ENCODE peak calls at places on chromosomes 11 and 22, in four cellular contexts. One of them, this sample, is unnamed.
A peak's percentile ranks its signal among the peaks of the same experiment; 100 is the strongest.

GRCh38 chr11:129364143-129364654 is 11.4 kb upstream of the BARX2 start:
- DNase-seq in GM13977: peak; percentile 58
- DNase-seq in A673: peak; percentile 97
- DNase-seq in cardiac fibroblast: peak; percentile 88
- DNase-seq in this sample: peak; percentile 92

GRCh38 chr11:119361056-119361787 is 14.7 kb upstream of the MFRP start:
- DNase-seq in GM13977: peak; percentile 59
- DNase-seq in A673: peak; percentile 44
- DNase-seq in cardiac fibroblast: peak; percentile 74
- DNase-seq in this sample: peak; percentile 97

GRCh38 chr11:121437686-121438078 is 14.4 kb upstream of the SORL1 start:
- DNase-seq in GM13977: no peak
- DNase-seq in A673: no peak
- DNase-seq in cardiac fibroblast: no peak
- DNase-seq in this sample: no peak

GRCh38 chr22:40966683-40967082 is 15.5 kb downstream of the RBX1 start:
- DNase-seq in GM13977: no peak
- DNase-seq in A673: no peak
- DNase-seq in cardiac fibroblast: no peak
- DNase-seq in this sample: no peak

GRCh38 chr11:68020575-68020974 is 9.9 kb upstream of the NDUFS8 start:
- DNase-seq in GM13977: no peak
- DNase-seq in A673: no peak
- DNase-seq in cardiac fibroblast: peak; percentile 49
- DNase-seq in this sample: no peak

GRCh38 chr11:36210529-36210928 is 78.7 kb downstream of the COMMD9 start:
- DNase-seq in GM13977: no peak
- DNase-seq in A673: no peak
- DNase-seq in cardiac fibroblast: peak; percentile 23
- DNase-seq in this sample: peak; percentile 89

GRCh38 chr11:122772945-122773344 is 65.4 kb upstream of the CRTAM start:
- DNase-seq in GM13977: no peak
- DNase-seq in A673: no peak
- DNase-seq in cardiac fibroblast: peak; percentile 74
- DNase-seq in this sample: no peak

GRCh38 chr22:36775589-36775965 is 342 bp downstream of the IFT27 start:
- DNase-seq in GM13977: peak; percentile 42
- DNase-seq in A673: peak; percentile 12
- DNase-seq in cardiac fibroblast: no peak
- DNase-seq in this sample: no peak

GRCh38 chr11:17762309-17762974 is 27.9 kb downstream of the KCNC1 start:
- DNase-seq in GM13977: peak; percentile 47
- DNase-seq in A673: no peak
- DNase-seq in cardiac fibroblast: no peak
- DNase-seq in this sample: peak; percentile 28

GRCh38 chr22:32904044-32904443 is 102.5 kb downstream of the TIMP3 start:
- DNase-seq in GM13977: no peak
- DNase-seq in A673: peak; percentile 41
- DNase-seq in cardiac fibroblast: peak; percentile 35
- DNase-seq in this sample: peak; percentile 58

GRCh38 chr11:128472128-128473110 is 114.9 kb downstream of the ETS1 start:
- DNase-seq in GM13977: peak; percentile 60
- DNase-seq in A673: no peak
- DNase-seq in cardiac fibroblast: peak; percentile 81
- DNase-seq in this sample: peak; percentile 33

GRCh38 chr11:2265854-2266585 is 4.4 kb downstream of the ASCL2 start:
- DNase-seq in GM13977: no peak
- DNase-seq in A673: no peak
- DNase-seq in cardiac fibroblast: no peak
- DNase-seq in this sample: no peak

GRCh38 chr11:7511405-7511804 is 2.4 kb upstream of the PPFIBP2 start:
- DNase-seq in GM13977: no peak
- DNase-seq in A673: no peak
- DNase-seq in cardiac fibroblast: no peak
- DNase-seq in this sample: peak; percentile 9

GRCh38 chr11:124441081-124441480 is 4.4 kb downstream of the OR8B8 start:
- DNase-seq in GM13977: no peak
- DNase-seq in A673: no peak
- DNase-seq in cardiac fibroblast: no peak
- DNase-seq in this sample: no peak

GRCh38 chr11:118434553-118435232 is 1.6 kb upstream of the KMT2A start:
- DNase-seq in GM13977: peak; percentile 65
- DNase-seq in A673: peak; percentile 75
- DNase-seq in cardiac fibroblast: no peak
- DNase-seq in this sample: peak; percentile 35

GRCh38 chr22:43835166-43835565 is 23.1 kb upstream of the EFCAB6 start:
- DNase-seq in GM13977: no peak
- DNase-seq in A673: no peak
- DNase-seq in cardiac fibroblast: no peak
- DNase-seq in this sample: no peak

GRCh38 chr22:38455530-38456271 is 702 bp upstream of the KCNJ4 start:
- DNase-seq in GM13977: no peak
- DNase-seq in A673: peak; percentile 69
- DNase-seq in cardiac fibroblast: no peak
- DNase-seq in this sample: peak; percentile 47

GRCh38 chr22:36884314-36885158 is 23.7 kb downstream of the NCF4 start:
- DNase-seq in GM13977: no peak
- DNase-seq in A673: no peak
- DNase-seq in cardiac fibroblast: peak; percentile 23
- DNase-seq in this sample: no peak

GRCh38 chr11:116707250-116707649 is 65.5 kb downstream of the BUD13 start:
- DNase-seq in GM13977: no peak
- DNase-seq in A673: no peak
- DNase-seq in cardiac fibroblast: no peak
- DNase-seq in this sample: peak; percentile 70

GRCh38 chr11:109728056-109728455 is 306.1 kb downstream of the C11orf87 start:
- DNase-seq in GM13977: no peak
- DNase-seq in A673: no peak
- DNase-seq in cardiac fibroblast: no peak
- DNase-seq in this sample: peak; percentile 76

GRCh38 chr22:22246706-22247105 is 2.1 kb downstream of the VPREB1 start:
- DNase-seq in GM13977: no peak
- DNase-seq in A673: no peak
- DNase-seq in cardiac fibroblast: no peak
- DNase-seq in this sample: no peak

GRCh38 chr11:3802016-3802790 is 4.8 kb upstream of the NUP98 start:
- DNase-seq in GM13977: no peak
- DNase-seq in A673: no peak
- DNase-seq in cardiac fibroblast: peak; percentile 61
- DNase-seq in this sample: no peak

GRCh38 chr22:29951675-29952413 is 68.9 kb downstream of the MTMR3 start:
- DNase-seq in GM13977: no peak
- DNase-seq in A673: no peak
- DNase-seq in cardiac fibroblast: no peak
- DNase-seq in this sample: peak; percentile 27

GRCh38 chr22:36746571-36746970 is 29.3 kb downstream of the IFT27 start:
- DNase-seq in GM13977: no peak
- DNase-seq in A673: no peak
- DNase-seq in cardiac fibroblast: no peak
- DNase-seq in this sample: no peak

GRCh38 chr11:27497284-27497866 is 9.2 kb downstream of the LIN7C start:
- DNase-seq in GM13977: peak; percentile 15
- DNase-seq in A673: peak; percentile 84
- DNase-seq in cardiac fibroblast: peak; percentile 54
- DNase-seq in this sample: peak; percentile 37

GRCh38 chr11:120181446-120181992 is 29.3 kb upstream of the OAF start:
- DNase-seq in GM13977: no peak
- DNase-seq in A673: no peak
- DNase-seq in cardiac fibroblast: no peak
- DNase-seq in this sample: no peak

GRCh38 chr11:14642873-14643696 is 519 bp upstream of the PDE3B start:
- DNase-seq in GM13977: no peak
- DNase-seq in A673: no peak
- DNase-seq in cardiac fibroblast: no peak
- DNase-seq in this sample: no peak

GRCh38 chr11:111554532-111554931 is 14.0 kb downstream of the LAYN start:
- DNase-seq in GM13977: no peak
- DNase-seq in A673: no peak
- DNase-seq in cardiac fibroblast: peak; percentile 24
- DNase-seq in this sample: peak; percentile 93

GRCh38 chr11:42049650-42050049 is 590.2 kb upstream of the LRRC4C start:
- DNase-seq in GM13977: no peak
- DNase-seq in A673: no peak
- DNase-seq in cardiac fibroblast: peak; percentile 51
- DNase-seq in this sample: no peak

DNA sequence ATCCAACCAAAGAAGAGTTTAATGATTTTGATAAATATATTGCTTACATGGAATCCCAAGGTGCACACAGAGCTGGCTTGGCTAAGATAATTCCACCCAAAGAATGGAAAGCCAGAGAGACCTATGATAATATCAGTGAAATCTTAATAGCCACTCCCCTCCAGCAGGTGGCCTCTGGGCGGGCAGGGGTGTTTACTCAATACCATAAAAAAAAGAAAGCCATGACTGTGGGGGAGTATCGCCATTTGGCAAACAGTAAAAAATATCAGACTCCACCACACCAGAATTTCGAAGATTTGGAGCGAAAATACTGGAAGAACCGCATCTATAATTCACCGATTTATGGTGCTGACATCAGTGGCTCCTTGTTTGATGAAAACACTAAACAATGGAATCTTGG is 23.9 kb downstream of the KDM4D start:
- DNase-seq in GM13977: no peak
- DNase-seq in A673: no peak
- DNase-seq in cardiac fibroblast: no peak
- DNase-seq in this sample: no peak
- TF ChIP-seq CTCF in GM13977: peak; percentile 25
- TF ChIP-seq CTCF in A673: peak; percentile 30
- TF ChIP-seq CTCF in cardiac fibroblast: peak; percentile 22
- TF ChIP-seq CTCF in this sample: peak; percentile 27

GRCh38 chr11:394858-395655 is 1.0 kb downstream of the PKP3 start:
- DNase-seq in GM13977: no peak
- DNase-seq in A673: no peak
- DNase-seq in cardiac fibroblast: no peak
- DNase-seq in this sample: peak; percentile 32

GRCh38 chr11:396948-397548 is 3.0 kb downstream of the PKP3 start:
- DNase-seq in GM13977: peak; percentile 95
- DNase-seq in A673: no peak
- DNase-seq in cardiac fibroblast: peak; percentile 49
- DNase-seq in this sample: no peak

GRCh38 chr11:394034-394857 is at the start of gene PKP3:
- DNase-seq in GM13977: no peak
- DNase-seq in A673: no peak
- DNase-seq in cardiac fibroblast: peak; percentile 71
- DNase-seq in this sample: peak; percentile 99

GRCh38 chr11:395866-396265 is 1.9 kb downstream of the PKP3 start:
- DNase-seq in GM13977: no peak
- DNase-seq in A673: no peak
- DNase-seq in cardiac fibroblast: no peak
- DNase-seq in this sample: peak; percentile 45

GRCh38 chr11:396511-396947 is 2.5 kb downstream of the PKP3 start:
- DNase-seq in GM13977: peak; percentile 74
- DNase-seq in A673: no peak
- DNase-seq in cardiac fibroblast: no peak
- DNase-seq in this sample: peak; percentile 38
- TF ChIP-seq CTCF in GM13977: peak; percentile 18
- TF ChIP-seq CTCF in A673: peak; percentile 15
- TF ChIP-seq CTCF in cardiac fibroblast: peak; percentile 18
- TF ChIP-seq CTCF in this sample: peak; percentile 23

GRCh38 chr11:73387594-73388021 is 11.4 kb downstream of the RELT start:
- DNase-seq in GM13977: no peak
- DNase-seq in A673: no peak
- DNase-seq in cardiac fibroblast: no peak
- DNase-seq in this sample: no peak
- TF ChIP-seq CTCF in GM13977: no peak
- TF ChIP-seq CTCF in A673: no peak
- TF ChIP-seq CTCF in cardiac fibroblast: no peak
- TF ChIP-seq CTCF in this sample: no peak

GRCh38 chr11:72454791-72455190 is 20.5 kb upstream of the CLPB start:
- DNase-seq in GM13977: no peak
- DNase-seq in A673: no peak
- DNase-seq in cardiac fibroblast: no peak
- DNase-seq in this sample: no peak
- TF ChIP-seq CTCF in GM13977: no peak
- TF ChIP-seq CTCF in A673: peak; percentile 55
- TF ChIP-seq CTCF in cardiac fibroblast: peak; percentile 20
- TF ChIP-seq CTCF in this sample: no peak

GRCh38 chr11:60910281-60910687 is 3.7 kb upstream of the TMEM109 start:
- DNase-seq in GM13977: peak; percentile 80
- DNase-seq in A673: no peak
- DNase-seq in cardiac fibroblast: no peak
- DNase-seq in this sample: no peak

GRCh38 chr11:60910711-60911366 is 3.1 kb upstream of the TMEM109 start:
- DNase-seq in GM13977: no peak
- DNase-seq in A673: peak; percentile 39
- DNase-seq in cardiac fibroblast: no peak
- DNase-seq in this sample: no peak

GRCh38 chr11:60905551-60906113 is 753 bp downstream of the PRPF19 start:
- DNase-seq in GM13977: no peak
- DNase-seq in A673: peak; percentile 29
- DNase-seq in cardiac fibroblast: peak; percentile 45
- DNase-seq in this sample: peak; percentile 87

GRCh38 chr11:60906132-60906972 is at the start of gene PRPF19:
- DNase-seq in GM13977: peak; percentile 99
- DNase-seq in A673: peak; percentile 100
- DNase-seq in cardiac fibroblast: peak; percentile 96
- DNase-seq in this sample: peak; percentile 96

GRCh38 chr11:60908803-60909202 is 2.4 kb upstream of the PRPF19 start:
- DNase-seq in GM13977: no peak
- DNase-seq in A673: no peak
- DNase-seq in cardiac fibroblast: no peak
- DNase-seq in this sample: no peak
- TF ChIP-seq CTCF in GM13977: no peak
- TF ChIP-seq CTCF in A673: no peak
- TF ChIP-seq CTCF in cardiac fibroblast: no peak
- TF ChIP-seq CTCF in this sample: no peak

GRCh38 chr11:65477271-65478029 is 21.4 kb upstream of the MALAT1 start:
- DNase-seq in GM13977: peak; percentile 95
- DNase-seq in A673: peak; percentile 97
- DNase-seq in cardiac fibroblast: peak; percentile 95
- DNase-seq in this sample: peak; percentile 95
- TF ChIP-seq CTCF in GM13977: peak; percentile 3
- TF ChIP-seq CTCF in A673: no peak
- TF ChIP-seq CTCF in cardiac fibroblast: no peak
- TF ChIP-seq CTCF in this sample: no peak

GRCh38 chr11:46808804-46809431 is 37.2 kb downstream of the CKAP5 start:
- DNase-seq in GM13977: no peak
- DNase-seq in A673: peak; percentile 87
- DNase-seq in cardiac fibroblast: peak; percentile 63
- DNase-seq in this sample: peak; percentile 50
- TF ChIP-seq CTCF in GM13977: peak; percentile 45
- TF ChIP-seq CTCF in A673: peak; percentile 82
- TF ChIP-seq CTCF in cardiac fibroblast: peak; percentile 24
- TF ChIP-seq CTCF in this sample: peak; percentile 50